ENCODE peak calls at places on chromosomes 16 and 17, in four cellular contexts. T is fibroblast of lung; C is D341Med; K is activated T-helper 9 cell treated with anti-CD3 and anti-CD28 coated beads, Interleukin-2, amount 50 U/mL, for 16 hours. Q is an unnamed sample.

GRCh38 chr17:28553000-28553505 is 629 bp upstream of the UNC119 start:
- DNase-seq in T (no peak), C (no peak), K (no peak), Q (no peak)

GRCh38 chr16:65098916-65099315 is 22.9 kb downstream of the CDH11 start:
- DNase-seq in T (peak; percentile 66), C (no peak), K (no peak), Q (no peak)

GRCh38 chr17:63843387-63844292 is 1.2 kb upstream of the SMARCD2 start:
- DNase-seq in T (peak; percentile 68), C (no peak), K (no peak), Q (no peak)

GRCh38 chr17:73071387-73071999 is 21.0 kb downstream of the SLC39A11 start:
- DNase-seq in T (peak; percentile 44), C (no peak), K (no peak), Q (no peak)

GRCh38 chr16:77788196-77789084 is at the start of gene VAT1L:
- DNase-seq in T (peak; percentile 75), C (peak; percentile 81), K (no peak), Q (no peak)

GRCh38 chr17:3738562-3739295 is 15.0 kb downstream of the HASPIN start:
- DNase-seq in T (peak; percentile 37), C (no peak), K (peak; percentile 57), Q (no peak)

GRCh38 chr17:57448288-57449283 is 192.3 kb downstream of the MSI2 start:
- DNase-seq in T (peak; percentile 63), C (no peak), K (no peak), Q (no peak)

GRCh38 chr17:8859029-8859803 is 8.3 kb downstream of the PIK3R6 start:
- DNase-seq in T (peak; percentile 45), C (no peak), K (no peak), Q (peak; percentile 64)

GRCh38 chr16:66487580-66488235 is 60.6 kb downstream of the BEAN1 start:
- DNase-seq in T (peak; percentile 36), C (no peak), K (no peak), Q (no peak)

GRCh38 chr17:68627956-68628355 is 26.8 kb upstream of the FAM20A start:
- DNase-seq in T (no peak), C (no peak), K (no peak), Q (no peak)

GRCh38 chr16:57150682-57151330 is 35.0 kb downstream of the PSME3IP1 start:
- DNase-seq in T (peak; percentile 70), C (no peak), K (no peak), Q (no peak)

GRCh38 chr17:75849304-75849695 is 5.1 kb upstream of the UNC13D start:
- DNase-seq in T (no peak), C (no peak), K (no peak), Q (no peak)

GRCh38 chr17:47986520-47986919 is 15.6 kb downstream of the CDK5RAP3 start:
- DNase-seq in T (no peak), C (no peak), K (no peak), Q (no peak)

GRCh38 chr17:46045639-46046038 is 46.6 kb downstream of the STH start:
- DNase-seq in T (peak; percentile 15), C (no peak), K (no peak), Q (no peak)

GRCh38 chr16:68448360-68448970 is at the start of gene SMPD3:
- DNase-seq in T (peak; percentile 99), C (peak; percentile 95), K (peak; percentile 98), Q (peak; percentile 99)

GRCh38 chr16:11949527-11949926 is 7.7 kb upstream of the NPIPB2 start:
- DNase-seq in T (peak; percentile 32), C (peak; percentile 69), K (no peak), Q (no peak)